ENCODE peak calls at places on chromosome 14, in six cellular contexts. One of them, this sample, is unnamed.
A peak's percentile ranks its signal among the peaks of the same experiment; 100 is the strongest.

GRCh38 chr14:104893435-104894207 is 28.6 kb downstream of the CEP170B start:
- DNase-seq in HCT116: no peak
- DNase-seq in SK-N-SH: no peak
- DNase-seq in K562: no peak
- DNase-seq in HepG2: no peak
- DNase-seq in GM12878: no peak
- DNase-seq in this sample: no peak

GRCh38 chr14:58844544-58844943 is 206.8 kb downstream of the DACT1 start:
- DNase-seq in HCT116: no peak
- DNase-seq in SK-N-SH: no peak
- DNase-seq in K562: no peak
- DNase-seq in HepG2: no peak
- DNase-seq in GM12878: no peak
- DNase-seq in this sample: no peak

GRCh38 chr14:66082009-66082408 is 404.2 kb upstream of the CCDC196 start:
- DNase-seq in HCT116: no peak
- DNase-seq in SK-N-SH: peak; percentile 73
- DNase-seq in K562: no peak
- DNase-seq in HepG2: no peak
- DNase-seq in GM12878: no peak
- DNase-seq in this sample: no peak

GRCh38 chr14:63404906-63405305 is 86.2 kb upstream of the GPHB5 start:
- DNase-seq in HCT116: no peak
- DNase-seq in SK-N-SH: no peak
- DNase-seq in K562: no peak
- DNase-seq in HepG2: no peak
- DNase-seq in GM12878: no peak
- DNase-seq in this sample: no peak

GRCh38 chr14:57362356-57362755 is 28.0 kb upstream of the NAA30 start:
- DNase-seq in HCT116: no peak
- DNase-seq in SK-N-SH: no peak
- DNase-seq in K562: no peak
- DNase-seq in HepG2: peak; percentile 42
- DNase-seq in GM12878: no peak
- DNase-seq in this sample: no peak

GRCh38 chr14:50357753-50358380 is 38.8 kb downstream of the CDKL1 start:
- DNase-seq in HCT116: no peak
- DNase-seq in SK-N-SH: no peak
- DNase-seq in K562: no peak
- DNase-seq in HepG2: no peak
- DNase-seq in GM12878: no peak
- DNase-seq in this sample: no peak

GRCh38 chr14:44396226-44396625 is 110.9 kb downstream of the FSCB start:
- DNase-seq in HCT116: no peak
- DNase-seq in SK-N-SH: no peak
- DNase-seq in K562: no peak
- DNase-seq in HepG2: no peak
- DNase-seq in GM12878: no peak
- DNase-seq in this sample: no peak

GRCh38 chr14:29906256-29906885 is 21.3 kb downstream of the PRKD1 start:
- DNase-seq in HCT116: no peak
- DNase-seq in SK-N-SH: no peak
- DNase-seq in K562: no peak
- DNase-seq in HepG2: peak; percentile 33
- DNase-seq in GM12878: no peak
- DNase-seq in this sample: peak; percentile 78

GRCh38 chr14:92958373-92959188 is 35.6 kb downstream of the CHGA start:
- DNase-seq in HCT116: no peak
- DNase-seq in SK-N-SH: no peak
- DNase-seq in K562: no peak
- DNase-seq in HepG2: no peak
- DNase-seq in GM12878: no peak
- DNase-seq in this sample: no peak

GRCh38 chr14:78785265-78785664 is 615.1 kb downstream of the NRXN3 start:
- DNase-seq in HCT116: no peak
- DNase-seq in SK-N-SH: no peak
- DNase-seq in K562: no peak
- DNase-seq in HepG2: no peak
- DNase-seq in GM12878: no peak
- DNase-seq in this sample: no peak

GRCh38 chr14:70954068-70954467 is 46.8 kb downstream of the PCNX1 start:
- DNase-seq in HCT116: no peak
- DNase-seq in SK-N-SH: no peak
- DNase-seq in K562: no peak
- DNase-seq in HepG2: no peak
- DNase-seq in GM12878: no peak
- DNase-seq in this sample: no peak

GRCh38 chr14:95156765-95157194 is 549 bp downstream of the DICER1 start:
- DNase-seq in HCT116: no peak
- DNase-seq in SK-N-SH: no peak
- DNase-seq in K562: peak; percentile 36
- DNase-seq in HepG2: peak; percentile 7
- DNase-seq in GM12878: no peak
- DNase-seq in this sample: no peak

GRCh38 chr14:90495357-90496276 is 98.8 kb downstream of the CALM1 start:
- DNase-seq in HCT116: no peak
- DNase-seq in SK-N-SH: peak; percentile 28
- DNase-seq in K562: peak; percentile 66
- DNase-seq in HepG2: peak; percentile 53
- DNase-seq in GM12878: no peak
- DNase-seq in this sample: no peak

GRCh38 chr14:85594217-85594616 is 64.3 kb downstream of the FLRT2 start:
- DNase-seq in HCT116: no peak
- DNase-seq in SK-N-SH: no peak
- DNase-seq in K562: no peak
- DNase-seq in HepG2: no peak
- DNase-seq in GM12878: no peak
- DNase-seq in this sample: no peak

GRCh38 chr14:105155071-105155651 is 13.4 kb downstream of the JAG2 start:
- DNase-seq in HCT116: no peak
- DNase-seq in SK-N-SH: no peak
- DNase-seq in K562: no peak
- DNase-seq in HepG2: no peak
- DNase-seq in GM12878: no peak
- DNase-seq in this sample: no peak

GRCh38 chr14:96267336-96267735 is 11.3 kb downstream of the BDKRB1 start:
- DNase-seq in HCT116: no peak
- DNase-seq in SK-N-SH: peak; percentile 95
- DNase-seq in K562: no peak
- DNase-seq in HepG2: no peak
- DNase-seq in GM12878: no peak
- DNase-seq in this sample: no peak

GRCh38 chr14:55245657-55246268 is 25.5 kb upstream of the FBXO34 start:
- DNase-seq in HCT116: peak; percentile 21
- DNase-seq in SK-N-SH: no peak
- DNase-seq in K562: no peak
- DNase-seq in HepG2: peak; percentile 25
- DNase-seq in GM12878: no peak
- DNase-seq in this sample: peak; percentile 15

GRCh38 chr14:72663956-72664650 is 229.8 kb downstream of the DPF3 start:
- DNase-seq in HCT116: no peak
- DNase-seq in SK-N-SH: no peak
- DNase-seq in K562: no peak
- DNase-seq in HepG2: no peak
- DNase-seq in GM12878: no peak
- DNase-seq in this sample: no peak

GRCh38 chr14:74516451-74517155 is 23.0 kb downstream of the ISCA2 start:
- DNase-seq in HCT116: no peak
- DNase-seq in SK-N-SH: no peak
- DNase-seq in K562: peak; percentile 19
- DNase-seq in HepG2: peak; percentile 65
- DNase-seq in GM12878: no peak
- DNase-seq in this sample: no peak

GRCh38 chr14:96574633-96575191 is 72.5 kb downstream of the PAPOLA start:
- DNase-seq in HCT116: no peak
- DNase-seq in SK-N-SH: no peak
- DNase-seq in K562: no peak
- DNase-seq in HepG2: no peak
- DNase-seq in GM12878: no peak
- DNase-seq in this sample: no peak

GRCh38 chr14:103072595-103073366 is 11.2 kb upstream of the LBHD2 start:
- DNase-seq in HCT116: no peak
- DNase-seq in SK-N-SH: no peak
- DNase-seq in K562: no peak
- DNase-seq in HepG2: no peak
- DNase-seq in GM12878: no peak
- DNase-seq in this sample: no peak

GRCh38 chr14:103073876-103074698 is 9.9 kb upstream of the LBHD2 start:
- DNase-seq in HCT116: no peak
- DNase-seq in SK-N-SH: peak; percentile 28
- DNase-seq in K562: no peak
- DNase-seq in HepG2: no peak
- DNase-seq in GM12878: no peak
- DNase-seq in this sample: no peak

GRCh38 chr14:103073367-103073875 is 10.6 kb upstream of the LBHD2 start:
- DNase-seq in HCT116: no peak
- DNase-seq in SK-N-SH: no peak
- DNase-seq in K562: no peak
- DNase-seq in HepG2: no peak
- DNase-seq in GM12878: no peak
- DNase-seq in this sample: no peak

GRCh38 chr14:103071544-103072251 is 12.3 kb upstream of the LBHD2 start:
- DNase-seq in HCT116: no peak
- DNase-seq in SK-N-SH: no peak
- DNase-seq in K562: no peak
- DNase-seq in HepG2: no peak
- DNase-seq in GM12878: no peak
- DNase-seq in this sample: no peak

GRCh38 chr14:103074699-103075341 is 9.2 kb upstream of the LBHD2 start:
- DNase-seq in HCT116: no peak
- DNase-seq in SK-N-SH: peak; percentile 41
- DNase-seq in K562: peak; percentile 62
- DNase-seq in HepG2: peak; percentile 70
- DNase-seq in GM12878: no peak
- DNase-seq in this sample: no peak
- H3K4me1 ChIP-seq in HCT116: peaks cover 36% of the 10 kb centered on the region
- H3K4me1 ChIP-seq in SK-N-SH: no peaks in the 10 kb centered on the region
- H3K4me1 ChIP-seq in K562: peaks cover 60% of the 10 kb centered on the region
- H3K4me1 ChIP-seq in HepG2: peaks cover 71% of the 10 kb centered on the region
- H3K4me1 ChIP-seq in GM12878: peaks cover 8% of the 10 kb centered on the region
- H3K4me1 ChIP-seq in this sample: peaks cover 19% of the 10 kb centered on the region

GRCh38 chr14:91649930-91650329 is 82.0 kb downstream of the CATSPERB start:
- DNase-seq in HCT116: peak; percentile 26
- DNase-seq in SK-N-SH: peak; percentile 11
- DNase-seq in K562: peak; percentile 12
- DNase-seq in HepG2: peak; percentile 13
- DNase-seq in GM12878: no peak
- DNase-seq in this sample: no peak
- TF ChIP-seq REST in HCT116: no peak
- TF ChIP-seq REST in SK-N-SH: no peak
- TF ChIP-seq REST in K562: no peak
- TF ChIP-seq REST in HepG2: no peak
- TF ChIP-seq REST in GM12878: no peak
- TF ChIP-seq REST in this sample: no peak

GRCh38 chr14:39488600-39488999 is 56.4 kb upstream of the FBXO33 start:
- DNase-seq in HCT116: no peak
- DNase-seq in SK-N-SH: no peak
- DNase-seq in K562: no peak
- DNase-seq in HepG2: no peak
- DNase-seq in GM12878: no peak
- DNase-seq in this sample: no peak

GRCh38 chr14:39491134-39491541 is 58.9 kb upstream of the FBXO33 start:
- DNase-seq in HCT116: peak; percentile 22
- DNase-seq in SK-N-SH: peak; percentile 1
- DNase-seq in K562: peak; percentile 7
- DNase-seq in HepG2: peak; percentile 59
- DNase-seq in GM12878: no peak
- DNase-seq in this sample: peak; percentile 4

DNA sequence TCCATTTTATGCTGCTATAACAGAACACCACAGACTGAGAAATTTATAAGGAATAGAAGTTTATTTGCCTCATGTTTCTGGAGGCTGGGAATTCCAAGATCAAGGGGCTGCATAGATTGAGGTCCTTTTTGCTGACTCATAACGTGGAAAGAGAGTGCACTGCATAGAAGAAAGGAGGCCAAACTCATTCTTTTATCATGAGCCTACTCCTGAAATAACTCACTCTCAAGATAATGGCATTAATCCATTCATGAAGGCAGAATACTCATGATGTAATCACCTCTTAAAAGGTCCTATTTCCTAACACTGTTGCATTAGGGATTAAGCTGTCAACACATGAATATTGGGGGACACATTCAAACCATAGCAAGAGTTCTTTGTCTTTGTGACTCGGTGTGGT is 60.0 kb upstream of the FBXO33 start:
- DNase-seq in HCT116: no peak
- DNase-seq in SK-N-SH: no peak
- DNase-seq in K562: no peak
- DNase-seq in HepG2: no peak
- DNase-seq in GM12878: no peak
- DNase-seq in this sample: no peak
- TF ChIP-seq SIN3A in HCT116: no peak
- TF ChIP-seq SIN3A in SK-N-SH: no peak
- TF ChIP-seq SIN3A in K562: no peak
- TF ChIP-seq SIN3A in HepG2: no peak
- TF ChIP-seq SIN3A in GM12878: no peak
- TF ChIP-seq SIN3A in this sample: no peak

GRCh38 chr14:36021926-36022325 is 154.6 kb downstream of the PTCSC3 start:
- DNase-seq in HCT116: no peak
- DNase-seq in SK-N-SH: no peak
- DNase-seq in K562: no peak
- DNase-seq in HepG2: no peak
- DNase-seq in GM12878: no peak
- DNase-seq in this sample: no peak

GRCh38 chr14:36019126-36019525 is 157.4 kb downstream of the PTCSC3 start:
- DNase-seq in HCT116: no peak
- DNase-seq in SK-N-SH: no peak
- DNase-seq in K562: no peak
- DNase-seq in HepG2: no peak
- DNase-seq in GM12878: no peak
- DNase-seq in this sample: no peak

GRCh38 chr14:36020120-36021029 is 156.1 kb downstream of the PTCSC3 start:
- DNase-seq in HCT116: no peak
- DNase-seq in SK-N-SH: no peak
- DNase-seq in K562: no peak
- DNase-seq in HepG2: no peak
- DNase-seq in GM12878: no peak
- DNase-seq in this sample: no peak

GRCh38 chr14:36021030-36021422 is 155.5 kb downstream of the PTCSC3 start:
- DNase-seq in HCT116: no peak
- DNase-seq in SK-N-SH: no peak
- DNase-seq in K562: no peak
- DNase-seq in HepG2: no peak
- DNase-seq in GM12878: peak; percentile 23
- DNase-seq in this sample: no peak

DNA sequence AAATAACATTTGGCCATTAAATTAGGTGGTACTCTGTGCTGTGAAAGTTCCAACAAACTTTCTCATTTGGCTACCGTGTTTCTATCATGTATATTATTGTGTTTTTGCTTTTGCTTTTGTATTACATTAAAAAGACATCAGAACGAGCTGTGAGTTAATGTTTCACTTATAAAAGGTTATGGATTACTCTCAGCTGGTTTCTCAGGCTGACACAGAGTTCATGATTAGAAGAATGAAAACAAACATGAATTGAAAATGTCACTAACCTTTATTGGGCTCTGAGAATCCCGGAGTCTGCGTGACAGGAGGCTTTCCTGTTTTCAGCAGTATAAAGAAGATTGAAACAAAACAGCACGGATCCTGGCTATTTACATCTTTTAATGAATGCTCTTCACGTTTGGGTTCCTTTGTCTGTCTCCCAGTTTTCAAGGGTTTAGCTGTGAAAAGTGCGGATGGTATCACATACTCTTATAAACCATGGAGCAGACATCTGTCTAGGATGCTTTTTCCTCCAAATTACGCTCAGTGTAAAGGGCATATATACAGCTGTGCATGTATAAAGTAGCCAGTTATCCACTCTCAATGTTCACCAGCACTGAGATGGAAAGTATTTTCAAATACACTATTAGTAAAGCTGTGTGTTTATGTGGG is 153.6 kb downstream of the PTCSC3 start:
- DNase-seq in HCT116: no peak
- DNase-seq in SK-N-SH: no peak
- DNase-seq in K562: no peak
- DNase-seq in HepG2: no peak
- DNase-seq in GM12878: no peak
- DNase-seq in this sample: no peak
- H3K4me1 ChIP-seq in HCT116: no peaks in the 10 kb centered on the region
- H3K4me1 ChIP-seq in SK-N-SH: no peaks in the 10 kb centered on the region
- H3K4me1 ChIP-seq in K562: no peaks in the 10 kb centered on the region
- H3K4me1 ChIP-seq in HepG2: no peaks in the 10 kb centered on the region
- H3K4me1 ChIP-seq in GM12878: peaks cover 14% of the 10 kb centered on the region
- H3K4me1 ChIP-seq in this sample: no peaks in the 10 kb centered on the region